ENCODE peak calls at places on chromosomes 1 and 21, in seven cellular contexts. X is SK-N-SH, I is HepG2, W is GM12892, D is H1, N is GM12878, O is K562. Y is an unnamed sample.

GRCh38 chr1:76463278-76463677 is 388.7 kb downstream of the ST6GALNAC3 start:
- DNase-seq in X (no peak), I (no peak), W (no peak), D (no peak), N (no peak), O (no peak), Y (no peak)

GRCh38 chr1:236144033-236144432 is 1.7 kb downstream of the GPR137B start:
- DNase-seq in X (no peak), I (no peak), W (no peak), D (no peak), N (no peak), O (no peak), Y (no peak)

GRCh38 chr1:204335533-204335932 is 24.2 kb downstream of the PLEKHA6 start:
- DNase-seq in X (peak), I (no peak), W (no peak), D (no peak), N (no peak), O (no peak), Y (no peak)

GRCh38 chr21:38637161-38637560 is 138.9 kb upstream of the ERG start:
- DNase-seq in X (no peak), I (no peak), W (no peak), D (no peak), N (no peak), O (no peak), Y (no peak)

GRCh38 chr1:46205794-46206193 is 2.7 kb downstream of the LURAP1 start:
- DNase-seq in X (peak), I (no peak), W (no peak), D (no peak), N (no peak), O (no peak), Y (no peak)

GRCh38 chr1:109815809-109816791 is 52.4 kb upstream of the EPS8L3 start:
- DNase-seq in X (no peak), I (no peak), W (peak), D (no peak), N (peak), O (no peak), Y (peak)

GRCh38 chr1:204623365-204623893 is 62.1 kb downstream of the LRRN2 start:
- DNase-seq in X (peak), I (peak), W (no peak), D (no peak), N (no peak), O (peak), Y (no peak)

GRCh38 chr1:25577151-25577920 is 33.9 kb downstream of the LDLRAP1 start:
- DNase-seq in X (no peak), I (no peak), W (no peak), D (no peak), N (no peak), O (no peak), Y (no peak)

GRCh38 chr21:41767606-41768370 is 936 bp upstream of the RIPK4 start:
- DNase-seq in X (no peak), I (no peak), W (no peak), D (no peak), N (no peak), O (no peak), Y (no peak)

GRCh38 chr1:238141295-238141694 is 250.6 kb upstream of the ZP4 start:
- DNase-seq in X (no peak), I (no peak), W (no peak), D (no peak), N (no peak), O (no peak), Y (no peak)

GRCh38 chr1:23423415-23424170 is 955 bp downstream of the TCEA3 start:
- DNase-seq in X (peak), I (peak), W (no peak), D (no peak), N (no peak), O (no peak), Y (no peak)

GRCh38 chr1:58720680-58721079 is 20.8 kb upstream of the MYSM1 start:
- DNase-seq in X (no peak), I (no peak), W (no peak), D (no peak), N (no peak), O (no peak), Y (no peak)

GRCh38 chr1:1777950-1778826 is at the start of gene NADK:
- DNase-seq in X (peak), I (no peak), W (peak), D (no peak), N (no peak), O (peak), Y (peak)

GRCh38 chr1:84689514-84690396 is 506 bp downstream of the SSX2IP start:
- DNase-seq in X (no peak), I (peak), W (no peak), D (no peak), N (no peak), O (no peak), Y (no peak)

GRCh38 chr1:117142200-117142599 is 20.7 kb upstream of the TRIM45 start:
- DNase-seq in X (peak), I (no peak), W (no peak), D (no peak), N (no peak), O (no peak), Y (no peak)

GRCh38 chr1:39167632-39168209 is 36.8 kb upstream of the MACF1 start:
- DNase-seq in X (no peak), I (peak), W (no peak), D (no peak), N (no peak), O (peak), Y (no peak)

GRCh38 chr1:64327119-64327518 is 123.7 kb downstream of the UBE2U start:
- DNase-seq in X (no peak), I (no peak), W (no peak), D (no peak), N (no peak), O (no peak), Y (no peak)

GRCh38 chr1:103461171-103462105 is 64.1 kb upstream of the RNPC3 start:
- DNase-seq in X (peak), I (no peak), W (no peak), D (no peak), N (no peak), O (no peak), Y (peak)

GRCh38 chr1:65055754-65056153 is 89.4 kb upstream of the JAK1 start:
- DNase-seq in X (no peak), I (no peak), W (no peak), D (no peak), N (no peak), O (no peak), Y (no peak)

GRCh38 chr21:17775431-17776126 is 43.6 kb downstream of the C21orf91 start:
- DNase-seq in X (no peak), I (peak), W (no peak), D (no peak), N (peak), O (no peak), Y (no peak)

GRCh38 chr1:212037900-212038299 is 2.4 kb downstream of the DTL start:
- DNase-seq in X (no peak), I (peak), W (no peak), D (no peak), N (no peak), O (no peak), Y (no peak)

GRCh38 chr1:6460349-6461236 is 5.4 kb downstream of the TNFRSF25 start:
- DNase-seq in X (no peak), I (no peak), W (peak), D (no peak), N (no peak), O (peak), Y (peak)

GRCh38 chr1:232911027-232911599 is 39.3 kb upstream of the NTPCR start:
- DNase-seq in X (no peak), I (no peak), W (no peak), D (no peak), N (no peak), O (no peak), Y (no peak)

GRCh38 chr1:229871078-229871676 is 195.9 kb upstream of the GALNT2 start:
- DNase-seq in X (no peak), I (no peak), W (no peak), D (no peak), N (no peak), O (no peak), Y (no peak)

GRCh38 chr1:153346067-153346723 is 2.4 kb downstream of the PGLYRP4 start:
- DNase-seq in X (no peak), I (no peak), W (no peak), D (no peak), N (no peak), O (no peak), Y (no peak)

GRCh38 chr1:101683561-101683960 is 313.2 kb downstream of the OLFM3 start:
- DNase-seq in X (no peak), I (no peak), W (no peak), D (no peak), N (no peak), O (no peak), Y (no peak)

GRCh38 chr1:212600980-212601379 is 7.6 kb upstream of the ATF3 start:
- DNase-seq in X (peak), I (no peak), W (no peak), D (no peak), N (no peak), O (no peak), Y (no peak)

GRCh38 chr1:178241057-178241456 is 147.2 kb downstream of the RASAL2 start:
- DNase-seq in X (no peak), I (no peak), W (no peak), D (no peak), N (no peak), O (no peak), Y (no peak)
- TF ChIP-seq TAF1 in X (no peak), I (no peak), W (no peak), D (no peak), N (no peak), O (no peak), Y (no peak)

DNA sequence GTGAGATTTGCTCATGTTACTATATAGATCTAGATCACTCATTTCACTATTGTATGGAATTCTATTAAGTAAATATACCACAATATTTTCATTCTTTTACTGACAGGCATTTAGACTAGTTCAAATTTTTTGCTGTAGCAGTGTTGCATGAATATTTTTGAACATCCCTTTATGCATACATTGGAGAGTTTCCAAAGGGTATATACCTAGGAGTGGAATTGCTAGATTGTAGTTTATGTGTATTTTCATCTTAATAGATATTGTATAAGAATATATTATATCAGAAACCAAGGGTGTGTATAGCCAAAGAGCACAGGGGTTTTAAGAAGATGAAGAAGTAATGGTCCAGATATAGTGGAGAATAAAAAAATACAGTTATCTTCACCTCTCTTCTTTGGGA is 6.2 kb downstream of the SCMH1 start:
- DNase-seq in X (no peak), I (no peak), W (no peak), D (no peak), N (no peak), O (no peak), Y (no peak)
- TF ChIP-seq TAF1 in X (no peak), I (no peak), W (no peak), D (no peak), N (no peak), O (no peak), Y (no peak)

GRCh38 chr21:14886001-14886400 is 178.8 kb downstream of the NRIP1 start:
- DNase-seq in X (no peak), I (no peak), W (no peak), D (no peak), N (no peak), O (no peak), Y (no peak)
- TF ChIP-seq TAF1 in X (no peak), I (no peak), W (no peak), D (no peak), N (no peak), O (no peak), Y (no peak)

GRCh38 chr1:111520040-111520439 is 16.6 kb upstream of the ADORA3 start:
- DNase-seq in X (no peak), I (no peak), W (no peak), D (no peak), N (no peak), O (no peak), Y (no peak)

GRCh38 chr1:111516008-111516535 is 12.6 kb upstream of the ADORA3 start:
- DNase-seq in X (no peak), I (no peak), W (no peak), D (peak), N (no peak), O (peak), Y (peak)

GRCh38 chr1:111513410-111514020 is 10.1 kb upstream of the ADORA3 start:
- DNase-seq in X (peak), I (peak), W (no peak), D (no peak), N (no peak), O (no peak), Y (no peak)

GRCh38 chr1:111515291-111516007 is 12.0 kb upstream of the ADORA3 start:
- DNase-seq in X (peak), I (no peak), W (no peak), D (no peak), N (no peak), O (no peak), Y (no peak)

DNA sequence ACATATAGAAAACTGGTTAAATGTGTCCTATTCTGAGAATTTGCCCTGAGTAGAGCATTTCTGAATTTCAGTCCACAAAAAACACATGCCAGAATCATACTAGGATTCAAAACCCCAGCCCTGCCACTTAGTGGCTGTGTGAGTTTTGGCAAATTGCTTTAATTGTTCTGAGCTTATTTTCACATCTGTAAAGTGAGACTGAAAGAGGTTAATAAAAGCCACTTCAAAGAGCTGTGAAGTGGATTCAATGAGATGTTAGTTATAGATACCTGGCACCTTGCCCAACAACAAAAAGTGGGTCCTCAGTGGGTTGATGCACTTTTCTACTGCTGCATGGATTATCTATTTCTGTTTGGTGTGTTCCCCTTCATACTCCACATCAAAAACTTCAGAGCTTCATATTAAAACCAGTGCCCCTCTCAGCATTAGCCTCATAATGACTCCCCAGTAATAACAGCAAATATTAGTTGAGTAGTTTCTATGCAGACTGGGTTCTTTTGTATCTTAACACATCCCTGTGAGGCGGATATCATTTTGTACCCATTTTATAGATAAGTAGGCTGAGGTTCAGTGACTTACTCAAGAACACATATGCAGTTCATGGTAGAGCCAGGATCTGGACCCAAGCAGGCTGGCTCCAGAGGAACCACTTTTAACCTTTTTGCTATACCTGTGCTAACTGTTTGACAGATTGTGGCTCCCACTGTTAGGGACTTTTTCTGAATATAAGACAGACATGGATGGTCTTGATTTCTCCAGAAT is 14.2 kb upstream of the ADORA3 start:
- DNase-seq in X (no peak), I (no peak), W (no peak), D (no peak), N (no peak), O (no peak), Y (no peak)
- TF ChIP-seq TAF1 in X (no peak), I (no peak), W (no peak), D (no peak), N (no peak), O (no peak), Y (no peak)

GRCh38 chr1:157399984-157400382 is 152.3 kb downstream of the FCRL5 start:
- DNase-seq in X (no peak), I (peak), W (no peak), D (no peak), N (no peak), O (no peak), Y (no peak)
- TF ChIP-seq TAF1 in X (no peak), I (no peak), W (no peak), D (no peak), N (no peak), O (no peak), Y (no peak)

GRCh38 chr1:167501513-167502191 is 16.7 kb downstream of the CD247 start:
- DNase-seq in X (no peak), I (no peak), W (no peak), D (no peak), N (no peak), O (no peak), Y (no peak)
- TF ChIP-seq TAF1 in X (no peak), I (no peak), W (no peak), D (no peak), N (no peak), O (no peak), Y (no peak)